ENCODE peak calls at places on chromosome 12, in ten cellular contexts. Q is cardiac fibroblast, T is fibroblast of lung, R is IMR-90, I is Panc1, S is A549, A is progenitor cell of endocrine pancreas, F is cardiac muscle cell, L is adrenal gland, J is astrocyte. Y is an unnamed sample.

GRCh38 chr12:76455582-76456345 is 103.8 kb downstream of the OSBPL8 start:
- DNase-seq in S (peak; percentile 49), T (peak; percentile 90), I (peak; percentile 84), Q (peak; percentile 96), R (peak; percentile 95), J (peak; percentile 90), A (no peak), L (peak; percentile 30), F (peak; percentile 60), Y (peak; percentile 56)

GRCh38 chr12:5200276-5201087 is 156.8 kb downstream of the KCNA5 start:
- DNase-seq in A (peak; percentile 88), S (peak; percentile 33), I (peak; percentile 4), F (peak; percentile 84), T (peak; percentile 27), R (peak; percentile 28), J (no peak), Q (no peak), L (peak; percentile 30), Y (no peak)

GRCh38 chr12:46794593-46795190 is 31.1 kb downstream of the SLC38A4 start:
- DNase-seq in Q (no peak), L (no peak), T (no peak), I (no peak), J (no peak), F (no peak), A (no peak), R (no peak), S (no peak), Y (no peak)

GRCh38 chr12:1731019-1731687 is 40.3 kb downstream of the ADIPOR2 start:
- DNase-seq in F (no peak), S (no peak), A (no peak), J (no peak), R (no peak), Q (no peak), I (no peak), L (no peak), T (no peak), Y (no peak)

GRCh38 chr12:51889216-51890134 is 1.6 kb downstream of the ANKRD33 start:
- DNase-seq in Q (no peak), T (peak; percentile 26), A (no peak), L (no peak), R (no peak), I (no peak), S (no peak), J (no peak), F (no peak), Y (no peak)

GRCh38 chr12:71780207-71780822 is 25.7 kb downstream of the RAB21 start:
- DNase-seq in T (peak; percentile 62), L (peak; percentile 55), F (peak; percentile 47), R (peak; percentile 50), A (no peak), J (no peak), Q (peak; percentile 68), I (no peak), S (peak; percentile 28), Y (no peak)

GRCh38 chr12:58757422-58757821 is 162.9 kb downstream of the LRIG3 start:
- DNase-seq in A (no peak), J (peak; percentile 96), Q (peak; percentile 93), T (peak; percentile 92), F (no peak), S (no peak), L (no peak), R (peak; percentile 98), I (no peak), Y (peak; percentile 44)

GRCh38 chr12:93778306-93778705 is 101.1 kb downstream of the CRADD start:
- DNase-seq in T (peak; percentile 93), R (peak; percentile 88), I (no peak), J (peak; percentile 76), F (no peak), Q (peak; percentile 90), A (no peak), S (no peak), L (peak; percentile 63), Y (peak; percentile 94)

GRCh38 chr12:48135027-48135426 is 15.9 kb downstream of the PFKM start:
- DNase-seq in I (no peak), Q (no peak), F (no peak), J (no peak), R (no peak), A (no peak), L (no peak), S (no peak), T (no peak), Y (no peak)

GRCh38 chr12:1050059-1050707 is 59.2 kb downstream of the ERC1 start:
- DNase-seq in L (no peak), S (no peak), Q (no peak), I (no peak), R (no peak), T (no peak), A (no peak), J (no peak), F (no peak), Y (no peak)

GRCh38 chr12:27505771-27506170 is 18.2 kb upstream of the PPFIBP1 start:
- DNase-seq in L (no peak), T (no peak), A (no peak), S (no peak), R (peak; percentile 33), F (no peak), J (no peak), Q (peak; percentile 41), I (no peak), Y (no peak)

GRCh38 chr12:6752181-6752930 is 585 bp downstream of the MLF2 start:
- DNase-seq in T (peak; percentile 61), F (peak; percentile 81), I (no peak), J (peak; percentile 29), Q (peak; percentile 54), R (peak; percentile 62), A (no peak), L (no peak), S (peak; percentile 86), Y (no peak)

GRCh38 chr12:116628989-116629388 is 69.8 kb downstream of the MAP1LC3B2 start:
- DNase-seq in R (no peak), S (no peak), A (no peak), T (no peak), J (no peak), I (no peak), L (no peak), F (no peak), Q (no peak), Y (no peak)

GRCh38 chr12:26830783-26831601 is 2.0 kb downstream of the ITPR2 start:
- DNase-seq in S (no peak), I (no peak), A (no peak), R (no peak), J (no peak), F (no peak), L (no peak), Q (no peak), T (no peak), Y (no peak)

GRCh38 chr12:131327521-131328488 is 374.1 kb downstream of the ADGRD1 start:
- DNase-seq in S (peak; percentile 40), A (no peak), L (no peak), R (no peak), T (no peak), J (no peak), I (no peak), F (no peak), Q (no peak), Y (no peak)
- TF ChIP-seq CTCF in S (no peak), A (no peak), L (no peak), R (no peak), T (no peak), J (no peak), I (no peak), F (no peak), Q (no peak), Y (no peak)

GRCh38 chr12:95820096-95820703 is 29.6 kb upstream of the NTN4 start:
- DNase-seq in F (peak; percentile 68), L (peak; percentile 61), Q (peak; percentile 70), T (peak; percentile 68), J (peak; percentile 25), A (no peak), R (peak; percentile 62), S (peak; percentile 72), I (no peak), Y (no peak)
- TF ChIP-seq CTCF in F (peak; percentile 68), L (peak; percentile 71), Q (peak; percentile 55), T (peak; percentile 69), J (peak; percentile 70), A (peak; percentile 62), R (peak; percentile 61), S (peak; percentile 70), I (peak; percentile 59), Y (peak; percentile 66)

GRCh38 chr12:109446869-109447268 is 30.2 kb downstream of the KCTD10 start:
- DNase-seq in R (no peak), Q (no peak), L (no peak), F (peak; percentile 48), J (no peak), T (no peak), S (no peak), A (no peak), I (no peak), Y (no peak)

GRCh38 chr12:109440851-109441490 is 36.1 kb downstream of the KCTD10 start:
- DNase-seq in R (no peak), T (peak; percentile 18), L (no peak), S (no peak), I (no peak), J (no peak), Q (peak; percentile 24), F (peak; percentile 73), A (no peak), Y (no peak)

GRCh38 chr12:109444263-109444662 is 32.8 kb downstream of the KCTD10 start:
- DNase-seq in S (no peak), Q (no peak), I (no peak), T (no peak), R (no peak), F (no peak), L (no peak), J (no peak), A (no peak), Y (no peak)

GRCh38 chr12:109445224-109445623 is 31.9 kb downstream of the KCTD10 start:
- DNase-seq in T (peak; percentile 47), L (no peak), A (no peak), R (peak; percentile 61), I (no peak), Q (peak; percentile 52), S (no peak), F (no peak), J (peak; percentile 64), Y (peak; percentile 43)

GRCh38 chr12:109443794-109444193 is 33.3 kb downstream of the KCTD10 start:
- DNase-seq in A (no peak), T (no peak), I (no peak), L (no peak), Q (no peak), R (no peak), F (peak; percentile 33), S (no peak), J (no peak), Y (no peak)
- TF ChIP-seq CTCF in A (no peak), T (no peak), I (no peak), L (no peak), Q (no peak), R (no peak), F (no peak), S (no peak), J (no peak), Y (no peak)

DNA sequence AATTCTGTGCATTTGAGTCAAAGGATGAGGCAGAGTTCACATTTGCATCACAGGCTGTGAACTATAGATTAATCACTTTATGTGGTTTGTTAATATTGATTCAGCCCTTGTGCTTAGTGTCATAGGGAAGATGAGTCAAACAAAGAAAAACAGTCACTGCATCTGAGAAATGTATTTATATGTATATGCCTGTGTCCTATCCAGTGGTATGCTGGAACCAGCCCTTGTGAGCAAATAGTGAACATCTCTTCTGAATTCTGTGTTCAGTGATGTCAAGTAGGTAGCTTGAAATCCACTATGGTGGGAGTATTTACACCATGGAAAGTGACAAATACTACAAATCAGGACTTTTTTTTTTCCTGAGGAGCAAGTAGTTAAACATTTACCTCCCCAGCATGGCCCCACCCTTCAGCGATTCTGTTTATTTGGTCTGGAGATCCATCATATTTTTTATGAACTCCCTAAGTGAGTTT is 128.5 kb downstream of the HMGA2 start:
- DNase-seq in F (no peak), I (peak; percentile 83), A (no peak), S (peak; percentile 13), R (peak; percentile 87), T (peak; percentile 55), L (no peak), J (peak; percentile 62), Q (peak; percentile 83), Y (no peak)
- TF ChIP-seq CTCF in F (no peak), I (no peak), A (no peak), S (no peak), R (no peak), T (no peak), L (no peak), J (no peak), Q (no peak), Y (no peak)